ENCODE peak calls at places on chromosomes 5 and 9, in six cellular contexts. H, D, N, K, C and A are unnamed samples.

GRCh38 chr9:120890415-120891254 is 13.6 kb upstream of the PHF19 start:
- DNase-seq in H (peak), D (no peak), N (no peak), K (no peak), C (no peak), A (no peak)

GRCh38 chr5:1481999-1482381 is 36.8 kb upstream of the SLC6A3 start:
- DNase-seq in H (no peak), D (no peak), N (no peak), K (no peak), C (no peak), A (no peak)

GRCh38 chr9:118215544-118215943 is 511.3 kb downstream of the TLR4 start:
- DNase-seq in H (no peak), D (no peak), N (no peak), K (no peak), C (no peak), A (no peak)

GRCh38 chr9:109315889-109316640 is 4.8 kb downstream of the EPB41L4B start:
- DNase-seq in H (peak), D (no peak), N (no peak), K (peak), C (peak), A (peak)

GRCh38 chr9:16884952-16885513 is 14.6 kb upstream of the BNC2 start:
- DNase-seq in H (peak), D (no peak), N (peak), K (no peak), C (no peak), A (no peak)

GRCh38 chr5:137034213-137034612 is 464.9 kb downstream of the SPOCK1 start:
- DNase-seq in H (no peak), D (no peak), N (no peak), K (no peak), C (no peak), A (no peak)

GRCh38 chr9:98536542-98537173 is 172.1 kb downstream of the GABBR2 start:
- DNase-seq in H (peak), D (no peak), N (no peak), K (peak), C (no peak), A (no peak)

GRCh38 chr5:128121679-128122078 is 38.1 kb downstream of the SLC12A2 start:
- DNase-seq in H (peak), D (no peak), N (no peak), K (no peak), C (no peak), A (no peak)

GRCh38 chr5:172556262-172556661 is 84.8 kb upstream of the NEURL1B start:
- DNase-seq in H (no peak), D (no peak), N (no peak), K (no peak), C (no peak), A (no peak)

GRCh38 chr9:19642256-19642655 is 146.6 kb downstream of the SLC24A2 start:
- DNase-seq in H (peak), D (no peak), N (no peak), K (peak), C (no peak), A (no peak)

GRCh38 chr5:120808135-120808534 is 344.0 kb downstream of the PRR16 start:
- DNase-seq in H (no peak), D (no peak), N (no peak), K (no peak), C (no peak), A (no peak)

GRCh38 chr5:55327281-55327680 is 19.5 kb downstream of the MTREX start:
- DNase-seq in H (no peak), D (no peak), N (no peak), K (no peak), C (no peak), A (no peak)

GRCh38 chr5:173477320-173478055 is 139.0 kb downstream of the BOD1 start:
- DNase-seq in H (peak), D (no peak), N (no peak), K (no peak), C (no peak), A (no peak)

GRCh38 chr9:123637596-123637939 is 281.6 kb downstream of the CRB2 start:
- DNase-seq in H (peak), D (no peak), N (no peak), K (no peak), C (no peak), A (no peak)

GRCh38 chr5:130032807-130033206 is 128.5 kb downstream of the CHSY3 start:
- DNase-seq in H (no peak), D (no peak), N (no peak), K (no peak), C (no peak), A (no peak)

GRCh38 chr5:81420039-81420667 is 26.2 kb upstream of the ACOT12 start:
- DNase-seq in H (peak), D (no peak), N (no peak), K (no peak), C (no peak), A (no peak)

GRCh38 chr9:114811301-114811700 is 5.5 kb upstream of the TNFSF15 start:
- DNase-seq in H (peak), D (no peak), N (no peak), K (no peak), C (no peak), A (no peak)

GRCh38 chr5:91381774-91382492 is 1.2 kb downstream of the ARRDC3 start:
- DNase-seq in H (peak), D (peak), N (peak), K (peak), C (peak), A (peak)

GRCh38 chr9:96500696-96501660 is 51.0 kb downstream of the HABP4 start:
- DNase-seq in H (no peak), D (no peak), N (no peak), K (no peak), C (no peak), A (no peak)

GRCh38 chr5:90746119-90746518 is 187.5 kb downstream of the ADGRV1 start:
- DNase-seq in H (no peak), D (no peak), N (no peak), K (no peak), C (no peak), A (no peak)

GRCh38 chr9:33703430-33704096 is 91.8 kb upstream of the PRSS3 start:
- DNase-seq in H (no peak), D (no peak), N (no peak), K (no peak), C (no peak), A (no peak)

GRCh38 chr9:133390713-133391112 is 14.5 kb downstream of the STKLD1 start:
- DNase-seq in H (no peak), D (no peak), N (no peak), K (no peak), C (no peak), A (no peak)

GRCh38 chr9:94799578-94800264 is 73.2 kb downstream of the AOPEP start:
- DNase-seq in H (peak), D (no peak), N (no peak), K (no peak), C (no peak), A (no peak)

GRCh38 chr9:37944266-37944650 is 40.3 kb upstream of the SLC25A51 start:
- DNase-seq in H (peak), D (no peak), N (no peak), K (no peak), C (no peak), A (no peak)

GRCh38 chr9:19074836-19075235 is 25.6 kb downstream of the RRAGA start:
- DNase-seq in H (no peak), D (no peak), N (no peak), K (no peak), C (no peak), A (no peak)

GRCh38 chr5:108345541-108346171 is 36.2 kb downstream of the FBXL17 start:
- DNase-seq in H (peak), D (no peak), N (no peak), K (peak), C (peak), A (no peak)

GRCh38 chr9:84928419-84928818 is 258.9 kb downstream of the NTRK2 start:
- DNase-seq in H (no peak), D (no peak), N (no peak), K (no peak), C (no peak), A (no peak)

GRCh38 chr9:99185904-99186303 is 35.8 kb downstream of the ALG2 start:
- DNase-seq in H (no peak), D (no peak), N (no peak), K (no peak), C (no peak), A (no peak)

GRCh38 chr5:68484307-68485068 is 268.9 kb downstream of the PIK3R1 start:
- DNase-seq in H (peak), D (no peak), N (no peak), K (no peak), C (no peak), A (no peak)

GRCh38 chr9:76026796-76027195 is 136.3 kb downstream of the PCSK5 start:
- DNase-seq in H (no peak), D (no peak), N (no peak), K (no peak), C (no peak), A (no peak)

GRCh38 chr5:90386099-90386710 is 23.4 kb downstream of the CETN3 start:
- DNase-seq in H (peak), D (no peak), N (no peak), K (no peak), C (no peak), A (no peak)

GRCh38 chr9:114784721-114785253 is 21.1 kb downstream of the TNFSF15 start:
- DNase-seq in H (no peak), D (no peak), N (no peak), K (no peak), C (no peak), A (no peak)

GRCh38 chr9:122180633-122181032 is 20.9 kb downstream of the MORN5 start:
- DNase-seq in H (peak), D (no peak), N (no peak), K (no peak), C (peak), A (no peak)

GRCh38 chr5:150085950-150086715 is at the start of gene CSF1R:
- DNase-seq in H (no peak), D (no peak), N (no peak), K (no peak), C (no peak), A (no peak)